ENCODE peak calls at places on chromosomes 6 and 20, in eight cellular contexts. One of them, this sample, is unnamed.
A peak's percentile ranks its signal among the peaks of the same experiment; 100 is the strongest.

GRCh38 chr6:11044712-11045167 is 635 bp upstream of the ELOVL2 start:
- DNase-seq in right lobe of liver: no peak
- DNase-seq in A549: no peak
- DNase-seq in IMR-90: no peak
- DNase-seq in esophagus muscularis mucosa: no peak
- DNase-seq in Peyer's patch: no peak
- DNase-seq in lower leg skin: no peak
- DNase-seq in ovary: no peak
- DNase-seq in this sample: no peak

GRCh38 chr6:18171861-18172260 is 16.6 kb downstream of the KDM1B start:
- DNase-seq in right lobe of liver: no peak
- DNase-seq in ovary: no peak
- DNase-seq in IMR-90: no peak
- DNase-seq in esophagus muscularis mucosa: no peak
- DNase-seq in Peyer's patch: no peak
- DNase-seq in A549: no peak
- DNase-seq in lower leg skin: no peak
- DNase-seq in this sample: no peak

GRCh38 chr20:62523473-62524203 is 47.8 kb upstream of the GATA5 start:
- DNase-seq in Peyer's patch: no peak
- DNase-seq in A549: no peak
- DNase-seq in lower leg skin: no peak
- DNase-seq in right lobe of liver: no peak
- DNase-seq in esophagus muscularis mucosa: no peak
- DNase-seq in ovary: no peak
- DNase-seq in IMR-90: no peak
- DNase-seq in this sample: no peak

GRCh38 chr20:18831830-18832229 is 18.2 kb downstream of the SCP2D1 start:
- DNase-seq in A549: no peak
- DNase-seq in lower leg skin: no peak
- DNase-seq in IMR-90: peak; percentile 51
- DNase-seq in ovary: no peak
- DNase-seq in right lobe of liver: no peak
- DNase-seq in Peyer's patch: no peak
- DNase-seq in esophagus muscularis mucosa: no peak
- DNase-seq in this sample: no peak

GRCh38 chr6:4372866-4373265 is 237.5 kb upstream of the ECI2 start:
- DNase-seq in Peyer's patch: no peak
- DNase-seq in IMR-90: no peak
- DNase-seq in ovary: no peak
- DNase-seq in esophagus muscularis mucosa: no peak
- DNase-seq in A549: no peak
- DNase-seq in lower leg skin: no peak
- DNase-seq in right lobe of liver: no peak
- DNase-seq in this sample: no peak

GRCh38 chr20:4997207-4997606 is 4.1 kb downstream of the SLC23A2 start:
- DNase-seq in IMR-90: peak; percentile 30
- DNase-seq in lower leg skin: no peak
- DNase-seq in ovary: no peak
- DNase-seq in esophagus muscularis mucosa: no peak
- DNase-seq in A549: no peak
- DNase-seq in Peyer's patch: no peak
- DNase-seq in right lobe of liver: no peak
- DNase-seq in this sample: no peak

GRCh38 chr20:675453-676314 is at the start of gene SCRT2:
- DNase-seq in Peyer's patch: peak; percentile 25
- DNase-seq in ovary: peak; percentile 92
- DNase-seq in esophagus muscularis mucosa: no peak
- DNase-seq in right lobe of liver: peak; percentile 85
- DNase-seq in lower leg skin: no peak
- DNase-seq in IMR-90: peak; percentile 65
- DNase-seq in A549: peak; percentile 84
- DNase-seq in this sample: peak; percentile 86

GRCh38 chr20:33159713-33160112 is 8.2 kb upstream of the BPIFA2 start:
- DNase-seq in ovary: no peak
- DNase-seq in A549: no peak
- DNase-seq in Peyer's patch: no peak
- DNase-seq in esophagus muscularis mucosa: no peak
- DNase-seq in lower leg skin: no peak
- DNase-seq in right lobe of liver: no peak
- DNase-seq in IMR-90: no peak
- DNase-seq in this sample: no peak

GRCh38 chr20:37235065-37235464 is 26.5 kb downstream of the GHRH start:
- DNase-seq in right lobe of liver: no peak
- DNase-seq in esophagus muscularis mucosa: no peak
- DNase-seq in Peyer's patch: no peak
- DNase-seq in IMR-90: no peak
- DNase-seq in A549: no peak
- DNase-seq in ovary: no peak
- DNase-seq in lower leg skin: no peak
- DNase-seq in this sample: no peak

GRCh38 chr6:105108631-105109262 is 71.1 kb downstream of the POPDC3 start:
- DNase-seq in lower leg skin: no peak
- DNase-seq in A549: no peak
- DNase-seq in Peyer's patch: no peak
- DNase-seq in IMR-90: peak; percentile 22
- DNase-seq in right lobe of liver: no peak
- DNase-seq in esophagus muscularis mucosa: peak; percentile 80
- DNase-seq in ovary: no peak
- DNase-seq in this sample: no peak

DNA sequence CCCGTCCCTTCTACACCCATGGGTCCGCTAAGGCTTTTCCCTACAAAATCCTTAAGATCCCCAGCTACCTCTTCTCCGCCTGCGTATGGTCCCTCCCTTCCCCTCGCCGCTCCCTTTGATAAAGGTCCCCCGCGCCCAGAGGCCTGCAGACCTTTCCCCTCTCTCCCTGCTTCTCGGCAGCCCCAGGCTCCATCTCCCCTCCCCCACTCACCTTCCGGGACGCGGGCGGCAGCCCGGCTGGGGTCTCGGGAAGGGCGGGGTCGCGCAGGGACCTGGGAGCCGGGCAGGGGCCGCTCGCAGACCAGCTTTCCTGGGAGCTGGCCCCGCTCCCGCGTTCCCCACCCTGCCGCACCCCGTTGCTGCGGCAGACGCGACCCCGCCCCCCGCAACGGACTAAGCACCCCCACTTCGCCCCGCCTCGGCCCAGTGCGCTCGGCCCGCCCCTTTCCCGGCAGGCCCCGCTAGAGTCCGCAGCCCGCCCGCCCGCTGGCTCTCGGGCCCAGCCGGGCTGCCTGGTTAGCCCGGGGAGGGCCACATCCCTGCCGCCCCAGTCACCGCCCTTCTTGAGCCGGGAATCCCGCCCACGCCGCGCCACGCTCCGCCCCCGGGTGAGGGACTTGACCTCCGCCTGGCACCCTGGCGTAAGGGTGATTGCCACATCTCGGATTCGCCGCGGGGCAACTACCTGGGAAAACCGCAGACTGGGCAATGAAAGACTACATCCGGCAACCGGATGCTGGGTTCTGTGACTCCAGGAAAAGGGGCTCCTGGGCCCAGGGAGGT is at the start of gene FLOT1:
- DNase-seq in lower leg skin: peak; percentile 97
- DNase-seq in Peyer's patch: peak; percentile 94
- DNase-seq in A549: peak; percentile 64
- DNase-seq in IMR-90: peak; percentile 93
- DNase-seq in esophagus muscularis mucosa: peak; percentile 99
- DNase-seq in ovary: peak; percentile 94
- DNase-seq in right lobe of liver: peak; percentile 99
- DNase-seq in this sample: peak; percentile 99
- TF ChIP-seq POLR2A in lower leg skin: no peak
- TF ChIP-seq POLR2A in Peyer's patch: peak; percentile 66
- TF ChIP-seq POLR2A in A549: peak; percentile 74
- TF ChIP-seq POLR2A in IMR-90: peak; percentile 60
- TF ChIP-seq POLR2A in esophagus muscularis mucosa: peak; percentile 86
- TF ChIP-seq POLR2A in ovary: peak; percentile 55
- TF ChIP-seq POLR2A in right lobe of liver: peak; percentile 86
- TF ChIP-seq POLR2A in this sample: peak; percentile 64

DNA sequence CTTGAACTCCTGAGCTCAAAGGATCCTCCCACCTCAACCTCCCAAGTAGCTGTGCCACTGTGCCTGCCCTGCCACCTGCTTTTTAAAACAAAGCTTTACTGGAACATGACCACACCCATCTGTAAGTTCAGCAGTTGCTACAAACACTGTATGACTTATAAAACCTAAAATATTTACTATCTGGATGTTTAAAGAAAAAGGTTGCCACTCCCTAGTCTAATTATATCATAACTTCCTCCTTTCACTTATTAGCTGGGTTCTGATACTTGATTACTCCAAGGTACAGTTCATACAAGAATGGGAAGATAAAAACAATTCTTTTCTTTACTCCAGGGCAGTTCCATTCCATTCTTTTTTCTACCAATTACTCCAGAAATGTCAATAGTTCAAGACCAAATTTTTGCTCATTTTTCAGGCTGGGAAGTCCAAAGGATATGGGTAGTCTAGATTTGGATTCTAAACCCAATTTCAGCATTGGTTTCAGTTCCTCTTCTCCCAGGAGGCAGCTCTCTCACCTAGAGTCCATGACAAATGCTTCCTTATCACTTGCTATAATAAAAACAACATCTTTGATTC is 63.1 kb downstream of the SEC63 start:
- DNase-seq in A549: no peak
- DNase-seq in right lobe of liver: no peak
- DNase-seq in Peyer's patch: peak; percentile 32
- DNase-seq in ovary: no peak
- DNase-seq in esophagus muscularis mucosa: no peak
- DNase-seq in IMR-90: no peak
- DNase-seq in lower leg skin: no peak
- DNase-seq in this sample: no peak
- H3K4me3 ChIP-seq in A549: no peak overlapping the region
- H3K4me3 ChIP-seq in right lobe of liver: no peak overlapping the region
- H3K4me3 ChIP-seq in Peyer's patch: no peak overlapping the region
- H3K4me3 ChIP-seq in ovary: no peak overlapping the region
- H3K4me3 ChIP-seq in esophagus muscularis mucosa: no peak overlapping the region
- H3K4me3 ChIP-seq in IMR-90: no peak overlapping the region
- H3K4me3 ChIP-seq in lower leg skin: no peak overlapping the region
- H3K4me3 ChIP-seq in this sample: no peak overlapping the region

DNA sequence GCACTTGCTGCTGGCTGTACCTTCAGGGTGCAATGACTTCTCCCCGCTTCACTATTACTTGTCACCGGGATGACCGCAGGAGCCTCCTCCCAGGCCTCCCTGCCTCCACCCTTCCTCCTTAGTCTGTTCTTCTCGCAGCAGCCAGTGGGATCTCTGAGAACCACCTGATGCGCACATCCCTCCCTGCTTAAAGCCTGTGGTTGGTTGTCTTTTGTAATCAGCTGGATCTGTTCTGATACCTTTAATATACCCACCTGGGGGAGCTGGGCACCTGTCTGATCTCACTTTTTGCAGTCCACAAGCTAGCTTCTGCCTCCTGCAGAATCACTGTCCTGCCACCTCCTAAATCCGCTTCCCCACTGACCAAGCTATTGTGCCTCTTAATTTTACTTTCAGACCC is 34.6 kb downstream of the TOX2 start:
- DNase-seq in ovary: no peak
- DNase-seq in lower leg skin: no peak
- DNase-seq in right lobe of liver: no peak
- DNase-seq in Peyer's patch: no peak
- DNase-seq in esophagus muscularis mucosa: no peak
- DNase-seq in A549: no peak
- DNase-seq in IMR-90: no peak
- DNase-seq in this sample: no peak
- TF ChIP-seq CTCF in ovary: no peak
- TF ChIP-seq CTCF in lower leg skin: no peak
- TF ChIP-seq CTCF in right lobe of liver: no peak
- TF ChIP-seq CTCF in Peyer's patch: no peak
- TF ChIP-seq CTCF in esophagus muscularis mucosa: no peak
- TF ChIP-seq CTCF in A549: no peak
- TF ChIP-seq CTCF in IMR-90: no peak
- TF ChIP-seq CTCF in this sample: no peak

GRCh38 chr6:134698228-134698627 is 251.7 kb downstream of the ALDH8A1 start:
- DNase-seq in A549: no peak
- DNase-seq in esophagus muscularis mucosa: no peak
- DNase-seq in lower leg skin: no peak
- DNase-seq in right lobe of liver: no peak
- DNase-seq in ovary: no peak
- DNase-seq in IMR-90: peak; percentile 68
- DNase-seq in Peyer's patch: no peak
- DNase-seq in this sample: no peak
- TF ChIP-seq POLR2A in A549: no peak
- TF ChIP-seq POLR2A in esophagus muscularis mucosa: no peak
- TF ChIP-seq POLR2A in lower leg skin: no peak
- TF ChIP-seq POLR2A in right lobe of liver: no peak
- TF ChIP-seq POLR2A in ovary: no peak
- TF ChIP-seq POLR2A in IMR-90: no peak
- TF ChIP-seq POLR2A in Peyer's patch: no peak
- TF ChIP-seq POLR2A in this sample: no peak

DNA sequence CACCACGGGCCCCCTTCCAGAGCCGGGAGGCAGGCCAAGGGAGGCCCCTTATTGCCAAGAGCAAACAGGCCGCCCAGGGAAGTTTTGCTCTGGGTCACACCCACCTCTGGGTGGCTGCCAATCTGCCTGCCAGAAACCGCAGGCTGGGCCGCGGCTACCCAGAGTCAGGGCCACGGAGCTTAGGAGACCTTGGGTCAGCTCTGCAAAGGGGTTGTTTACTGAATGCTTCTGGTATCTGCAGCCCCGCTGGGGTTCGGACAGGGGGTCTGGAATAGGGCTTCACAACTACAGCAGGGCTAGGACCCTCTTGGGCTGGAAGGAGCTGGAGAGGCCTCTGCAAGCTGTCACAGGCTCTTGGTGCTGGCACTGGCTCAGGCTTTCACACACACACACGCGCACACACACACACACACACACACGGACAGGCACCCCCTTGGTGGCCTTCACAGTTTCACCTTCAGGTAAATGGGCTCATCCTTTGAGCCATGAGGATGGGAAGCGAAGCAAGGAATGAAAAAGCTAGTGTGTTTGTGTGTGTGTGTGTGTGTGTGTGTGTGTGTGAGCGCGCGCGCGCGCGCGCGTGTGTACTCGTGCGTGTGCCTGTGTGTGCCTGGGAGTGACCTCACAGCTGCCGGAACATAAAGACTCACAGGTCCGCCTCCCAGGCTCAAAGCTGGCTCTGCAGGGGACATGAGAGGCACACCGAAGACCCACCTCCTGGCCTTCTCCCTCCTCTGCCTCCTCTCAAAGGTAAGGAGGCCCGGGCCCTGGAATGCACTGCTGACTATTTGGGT is at the start of gene CCN5:
- DNase-seq in Peyer's patch: peak; percentile 21
- DNase-seq in lower leg skin: peak; percentile 83
- DNase-seq in esophagus muscularis mucosa: no peak
- DNase-seq in right lobe of liver: peak; percentile 77
- DNase-seq in ovary: peak; percentile 97
- DNase-seq in IMR-90: peak; percentile 64
- DNase-seq in A549: peak; percentile 80
- DNase-seq in this sample: peak; percentile 89
- H3K4me3 ChIP-seq in Peyer's patch: no peak within 1 kb of the TSS
- H3K4me3 ChIP-seq in lower leg skin: peak within 1 kb of the TSS; percentile 33
- H3K4me3 ChIP-seq in esophagus muscularis mucosa: peak within 1 kb of the TSS; percentile 55
- H3K4me3 ChIP-seq in right lobe of liver: no peak within 1 kb of the TSS
- H3K4me3 ChIP-seq in ovary: peak within 1 kb of the TSS; percentile 15
- H3K4me3 ChIP-seq in IMR-90: no peak within 1 kb of the TSS
- H3K4me3 ChIP-seq in A549: peak within 1 kb of the TSS; percentile 20
- H3K4me3 ChIP-seq in this sample: no peak within 1 kb of the TSS

GRCh38 chr6:157898169-157898568 is 75.1 kb downstream of the SNX9 start:
- DNase-seq in esophagus muscularis mucosa: no peak
- DNase-seq in Peyer's patch: no peak
- DNase-seq in lower leg skin: no peak
- DNase-seq in A549: no peak
- DNase-seq in IMR-90: no peak
- DNase-seq in ovary: no peak
- DNase-seq in right lobe of liver: no peak
- DNase-seq in this sample: no peak
- TF ChIP-seq CTCF in esophagus muscularis mucosa: no peak
- TF ChIP-seq CTCF in Peyer's patch: no peak
- TF ChIP-seq CTCF in lower leg skin: no peak
- TF ChIP-seq CTCF in A549: no peak
- TF ChIP-seq CTCF in IMR-90: no peak
- TF ChIP-seq CTCF in ovary: no peak
- TF ChIP-seq CTCF in right lobe of liver: no peak
- TF ChIP-seq CTCF in this sample: peak; percentile 17

GRCh38 chr6:31958741-31959739 is at the start of the genes NELFE and SKIC2:
- DNase-seq in IMR-90: peak; percentile 98
- DNase-seq in ovary: peak; percentile 100
- DNase-seq in right lobe of liver: peak; percentile 98
- DNase-seq in lower leg skin: peak; percentile 96
- DNase-seq in A549: peak; percentile 98
- DNase-seq in esophagus muscularis mucosa: peak; percentile 99
- DNase-seq in Peyer's patch: peak; percentile 96
- DNase-seq in this sample: peak; percentile 99
- TF ChIP-seq POLR2A in IMR-90: peak; percentile 64
- TF ChIP-seq POLR2A in ovary: peak; percentile 55
- TF ChIP-seq POLR2A in right lobe of liver: peak; percentile 69
- TF ChIP-seq POLR2A in lower leg skin: peak; percentile 22
- TF ChIP-seq POLR2A in A549: peak; percentile 53
- TF ChIP-seq POLR2A in esophagus muscularis mucosa: peak; percentile 31
- TF ChIP-seq POLR2A in Peyer's patch: peak; percentile 55
- TF ChIP-seq POLR2A in this sample: peak; percentile 18